ENCODE peak calls at places on chromosomes 16 and 17, in five cellular contexts. P is effector memory CD4-positive, alpha-beta T cell; J is COR-L47; H is GM23248; G is nephron progenitor cell. S is an unnamed sample.

GRCh38 chr17:82107341-82107860 is 9.4 kb upstream of the FASN start:
- DNase-seq in J (peak; percentile 50), G (no peak), H (peak; percentile 30), P (no peak), S (no peak)

GRCh38 chr17:29563816-29564215 is 3.0 kb downstream of the ABHD15 start:
- DNase-seq in J (no peak), P (no peak), G (no peak), H (no peak), S (no peak)

GRCh38 chr17:13702266-13702665 is 100.5 kb upstream of the HS3ST3A1 start:
- DNase-seq in G (no peak), J (no peak), H (peak; percentile 69), P (no peak), S (no peak)

GRCh38 chr16:24203675-24204074 is 52.5 kb upstream of the CACNG3 start:
- DNase-seq in G (no peak), J (no peak), H (no peak), P (no peak), S (no peak)

GRCh38 chr17:34269969-34270368 is at the start of gene CCL7:
- DNase-seq in G (no peak), P (no peak), H (peak; percentile 70), J (no peak), S (no peak)

GRCh38 chr17:75927286-75927922 is 13.4 kb downstream of the FBF1 start:
- DNase-seq in P (no peak), J (peak; percentile 48), H (peak; percentile 38), G (no peak), S (no peak)

GRCh38 chr17:54381482-54381881 is 519.2 kb upstream of the TOM1L1 start:
- DNase-seq in P (no peak), G (no peak), J (no peak), H (no peak), S (no peak)

GRCh38 chr16:21169249-21169981 is 10.9 kb downstream of the LDAF1 start:
- DNase-seq in G (no peak), H (peak; percentile 81), P (no peak), J (no peak), S (no peak)

GRCh38 chr17:77425791-77426641 is 285.2 kb downstream of the SEC14L1 start:
- DNase-seq in H (peak; percentile 83), G (no peak), J (no peak), P (no peak), S (peak; percentile 26)

GRCh38 chr16:87602005-87602790 is at the start of gene JPH3:
- DNase-seq in H (no peak), P (no peak), G (peak; percentile 58), J (peak; percentile 55), S (no peak)

GRCh38 chr16:29789775-29790182 is 772 bp upstream of the KIF22 start:
- DNase-seq in P (no peak), H (no peak), J (no peak), G (no peak), S (no peak)

GRCh38 chr17:56834380-56835258 is 668 bp downstream of the DGKE start:
- DNase-seq in J (peak; percentile 75), G (peak; percentile 64), P (peak; percentile 56), H (peak; percentile 45), S (peak; percentile 57)

GRCh38 chr17:27805520-27806146 is 5.3 kb upstream of the NOS2 start:
- DNase-seq in H (peak; percentile 83), J (peak; percentile 75), G (peak; percentile 85), P (peak; percentile 69), S (peak; percentile 69)

GRCh38 chr17:73758245-73758644 is 114.0 kb upstream of the SDK2 start:
- DNase-seq in P (no peak), J (no peak), H (no peak), G (no peak), S (no peak)

GRCh38 chr16:53865492-53865863 is 161.5 kb downstream of the FTO start:
- DNase-seq in P (no peak), G (no peak), H (peak; percentile 71), J (no peak), S (no peak)

GRCh38 chr17:40035162-40035559 is 19.0 kb downstream of the MED24 start:
- DNase-seq in G (peak; percentile 74), H (peak; percentile 65), P (no peak), J (no peak), S (no peak)

GRCh38 chr17:699350-699749 is 15.3 kb downstream of the VPS53 start:
- DNase-seq in J (no peak), H (no peak), G (no peak), P (no peak), S (no peak)

GRCh38 chr16:49158029-49158642 is 123.5 kb downstream of the CBLN1 start:
- DNase-seq in H (peak; percentile 29), G (peak; percentile 81), J (no peak), P (no peak), S (no peak)

GRCh38 chr17:49814781-49815496 is 26.5 kb downstream of the KAT7 start:
- DNase-seq in P (no peak), J (no peak), H (no peak), G (no peak), S (no peak)

GRCh38 chr16:2365895-2366294 is 25.4 kb upstream of the ABCA3 start:
- DNase-seq in P (no peak), G (no peak), H (peak; percentile 92), J (no peak), S (no peak)

GRCh38 chr17:12256380-12256995 is 235.8 kb downstream of the MAP2K4 start:
- DNase-seq in H (peak; percentile 64), P (no peak), J (no peak), G (peak; percentile 35), S (no peak)

GRCh38 chr17:81018044-81018802 is 16.7 kb upstream of the BAIAP2 start:
- DNase-seq in H (peak; percentile 59), J (no peak), P (no peak), G (no peak), S (no peak)

GRCh38 chr17:28743243-28744103 is at the start of gene TRAF4:
- DNase-seq in G (peak; percentile 87), P (peak; percentile 68), H (peak; percentile 96), J (peak; percentile 82), S (peak; percentile 55)

GRCh38 chr17:33982872-33983271 is 272.2 kb upstream of the CCL2 start:
- DNase-seq in J (no peak), H (no peak), G (no peak), P (no peak), S (no peak)

GRCh38 chr17:82216301-82217119 is 3.9 kb upstream of the CCDC57 start:
- DNase-seq in P (peak; percentile 50), H (peak; percentile 95), J (no peak), G (no peak), S (no peak)

GRCh38 chr17:4080686-4081085 is 62.1 kb downstream of the ZZEF1 start:
- DNase-seq in H (no peak), J (no peak), G (no peak), P (no peak), S (no peak)

GRCh38 chr17:80940171-80941123 is 51.2 kb upstream of the CHMP6 start:
- DNase-seq in J (no peak), H (no peak), G (no peak), P (no peak), S (no peak)

GRCh38 chr16:57682809-57683318 is 11.7 kb upstream of the DRC7 start:
- DNase-seq in H (no peak), G (no peak), J (no peak), P (no peak), S (no peak)

GRCh38 chr16:80084163-80084562 is 456.6 kb upstream of the DYNLRB2 start:
- DNase-seq in P (no peak), J (no peak), H (peak; percentile 23), G (no peak), S (no peak)

GRCh38 chr17:42002792-42003301 is 14.4 kb downstream of the DNAJC7 start:
- DNase-seq in H (peak; percentile 48), J (no peak), P (no peak), G (no peak), S (no peak)

GRCh38 chr16:2256531-2257140 is 5.2 kb upstream of the ECI1 start:
- DNase-seq in G (no peak), P (no peak), H (no peak), J (no peak), S (no peak)

GRCh38 chr16:81405702-81406113 is 38.9 kb upstream of the CMIP start:
- DNase-seq in H (peak; percentile 89), P (no peak), J (no peak), G (no peak), S (no peak)